ENCODE peak calls at places on chromosomes 7 and 10, in four cellular contexts. One of them, this sample, is unnamed.

GRCh38 chr10:6053816-6054581 is 8.2 kb downstream of the IL2RA start:
- DNase-seq in GM06990: no peak
- DNase-seq in pancreas: peak; percentile 63
- DNase-seq in H9: no peak
- DNase-seq in this sample: peak; percentile 50

GRCh38 chr7:113504691-113505090 is 386.3 kb upstream of the SMIM30 start:
- DNase-seq in H9: no peak
- DNase-seq in pancreas: no peak
- DNase-seq in GM06990: no peak
- DNase-seq in this sample: no peak

GRCh38 chr10:46226900-46227558 is 59.8 kb upstream of the ANTXRL start:
- DNase-seq in H9: peak; percentile 12
- DNase-seq in GM06990: no peak
- DNase-seq in pancreas: no peak
- DNase-seq in this sample: no peak

GRCh38 chr10:20486791-20487190 is 410.3 kb downstream of the NEBL start:
- DNase-seq in pancreas: no peak
- DNase-seq in H9: no peak
- DNase-seq in GM06990: no peak
- DNase-seq in this sample: no peak

GRCh38 chr7:92722541-92722940 is 113.8 kb downstream of the CDK6 start:
- DNase-seq in pancreas: no peak
- DNase-seq in H9: no peak
- DNase-seq in GM06990: no peak
- DNase-seq in this sample: no peak

GRCh38 chr10:26860026-26860541 is 674 bp downstream of the ABI1 start:
- DNase-seq in H9: peak; percentile 44
- DNase-seq in pancreas: peak; percentile 66
- DNase-seq in GM06990: no peak
- DNase-seq in this sample: peak; percentile 66

GRCh38 chr7:158080899-158081445 is 506.7 kb downstream of the PTPRN2 start:
- DNase-seq in pancreas: no peak
- DNase-seq in H9: no peak
- DNase-seq in GM06990: no peak
- DNase-seq in this sample: no peak

GRCh38 chr7:3033581-3033980 is 10.1 kb downstream of the CARD11 start:
- DNase-seq in H9: no peak
- DNase-seq in pancreas: no peak
- DNase-seq in GM06990: no peak
- DNase-seq in this sample: no peak

GRCh38 chr10:59708816-59709471 is 706 bp downstream of the SLC16A9 start:
- DNase-seq in H9: peak; percentile 53
- DNase-seq in pancreas: peak; percentile 26
- DNase-seq in GM06990: peak; percentile 39
- DNase-seq in this sample: no peak

GRCh38 chr7:108251700-108252099 is 121.5 kb upstream of the LAMB4 start:
- DNase-seq in pancreas: no peak
- DNase-seq in H9: no peak
- DNase-seq in GM06990: no peak
- DNase-seq in this sample: no peak

GRCh38 chr10:113983552-113983951 is 60.1 kb upstream of the ADRB1 start:
- DNase-seq in H9: no peak
- DNase-seq in pancreas: no peak
- DNase-seq in GM06990: no peak
- DNase-seq in this sample: no peak

GRCh38 chr7:92135100-92135429 is 788 bp upstream of the CYP51A1 start:
- DNase-seq in H9: no peak
- DNase-seq in GM06990: no peak
- DNase-seq in pancreas: no peak
- DNase-seq in this sample: peak; percentile 31

GRCh38 chr7:7481801-7482200 is 53.9 kb downstream of the COL28A1 start:
- DNase-seq in GM06990: no peak
- DNase-seq in pancreas: no peak
- DNase-seq in H9: no peak
- DNase-seq in this sample: no peak

GRCh38 chr10:712089-712488 is 22.6 kb upstream of the DIP2C start:
- DNase-seq in GM06990: no peak
- DNase-seq in H9: no peak
- DNase-seq in pancreas: no peak
- DNase-seq in this sample: no peak

GRCh38 chr7:144830811-144831210 is 5.0 kb downstream of the TPK1 start:
- DNase-seq in H9: no peak
- DNase-seq in pancreas: no peak
- DNase-seq in GM06990: no peak
- DNase-seq in this sample: no peak

GRCh38 chr7:105387621-105388372 is 924 bp downstream of the SRPK2 start:
- DNase-seq in pancreas: peak; percentile 69
- DNase-seq in H9: peak; percentile 58
- DNase-seq in GM06990: peak; percentile 60
- DNase-seq in this sample: peak; percentile 75

GRCh38 chr7:24857623-24858022 is 100.4 kb upstream of the GSDME start:
- DNase-seq in pancreas: no peak
- DNase-seq in GM06990: no peak
- DNase-seq in H9: no peak
- DNase-seq in this sample: no peak

GRCh38 chr10:108691126-108691525 is 1232.2 kb downstream of the XPNPEP1 start:
- DNase-seq in GM06990: no peak
- DNase-seq in pancreas: no peak
- DNase-seq in H9: no peak
- DNase-seq in this sample: no peak

GRCh38 chr7:155276800-155277375 is 20.8 kb upstream of the INSIG1 start:
- DNase-seq in H9: no peak
- DNase-seq in pancreas: no peak
- DNase-seq in GM06990: no peak
- DNase-seq in this sample: no peak

GRCh38 chr7:85474234-85474633 is 287.4 kb upstream of the SEMA3D start:
- DNase-seq in pancreas: no peak
- DNase-seq in H9: no peak
- DNase-seq in GM06990: peak; percentile 9
- DNase-seq in this sample: no peak

GRCh38 chr7:19619122-19619521 is 89.7 kb downstream of the POLR1F start:
- DNase-seq in H9: no peak
- DNase-seq in pancreas: no peak
- DNase-seq in GM06990: no peak
- DNase-seq in this sample: no peak

GRCh38 chr7:121531175-121532070 is 135.3 kb upstream of the FAM3C start:
- DNase-seq in H9: no peak
- DNase-seq in GM06990: no peak
- DNase-seq in pancreas: no peak
- DNase-seq in this sample: no peak

GRCh38 chr7:141014091-141014490 is 661 bp downstream of the MRPS33 start:
- DNase-seq in GM06990: no peak
- DNase-seq in pancreas: no peak
- DNase-seq in H9: no peak
- DNase-seq in this sample: no peak

GRCh38 chr10:59865101-59865500 is 41.3 kb downstream of the CCDC6 start:
- DNase-seq in H9: peak; percentile 52
- DNase-seq in pancreas: peak; percentile 39
- DNase-seq in GM06990: no peak
- DNase-seq in this sample: peak; percentile 57

GRCh38 chr10:29841724-29842649 is 207.2 kb upstream of the SVIL start:
- DNase-seq in H9: peak; percentile 50
- DNase-seq in GM06990: no peak
- DNase-seq in pancreas: peak; percentile 33
- DNase-seq in this sample: peak; percentile 54

GRCh38 chr7:12655161-12655560 is 32.3 kb upstream of the ARL4A start:
- DNase-seq in GM06990: no peak
- DNase-seq in pancreas: no peak
- DNase-seq in H9: no peak
- DNase-seq in this sample: no peak

GRCh38 chr10:14350006-14350405 is 19.3 kb upstream of the FRMD4A start:
- DNase-seq in H9: no peak
- DNase-seq in pancreas: no peak
- DNase-seq in GM06990: no peak
- DNase-seq in this sample: peak; percentile 13

GRCh38 chr10:14349081-14349480 is 18.4 kb upstream of the FRMD4A start:
- DNase-seq in H9: no peak
- DNase-seq in pancreas: no peak
- DNase-seq in GM06990: no peak
- DNase-seq in this sample: peak; percentile 14

GRCh38 chr10:14340051-14340744 is 9.5 kb upstream of the FRMD4A start:
- DNase-seq in H9: no peak
- DNase-seq in GM06990: no peak
- DNase-seq in pancreas: no peak
- DNase-seq in this sample: no peak

GRCh38 chr10:14345262-14345661 is 14.5 kb upstream of the FRMD4A start:
- DNase-seq in H9: no peak
- DNase-seq in GM06990: no peak
- DNase-seq in pancreas: no peak
- DNase-seq in this sample: peak; percentile 4
- H3K27me3 ChIP-seq in H9: no peaks in the 10 kb centered on the region
- H3K27me3 ChIP-seq in GM06990: peaks cover 1% of the 10 kb centered on the region
- H3K27me3 ChIP-seq in pancreas: no peaks in the 10 kb centered on the region
- H3K27me3 ChIP-seq in this sample: no peaks in the 10 kb centered on the region

DNA sequence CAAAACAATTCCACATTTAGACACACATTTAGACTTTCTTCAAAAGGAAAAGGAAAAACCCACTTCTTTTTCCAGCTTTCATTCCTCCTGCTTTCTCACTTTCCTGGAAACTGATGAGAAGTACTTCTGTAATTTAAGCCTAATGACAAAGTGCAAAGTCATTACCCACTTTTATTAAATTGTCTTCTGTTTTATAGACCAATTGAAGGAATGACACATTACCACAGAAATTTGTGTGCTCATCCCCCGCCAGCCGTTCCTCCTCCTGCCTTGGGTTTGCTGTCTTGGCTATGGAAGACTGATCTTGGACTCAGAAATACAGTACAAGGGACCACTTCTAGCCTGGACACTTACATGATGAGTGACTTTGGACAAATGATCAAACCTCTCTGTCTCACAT is 717.8 kb downstream of the SORCS3 start:
- DNase-seq in GM06990: no peak
- DNase-seq in H9: no peak
- DNase-seq in pancreas: no peak
- DNase-seq in this sample: no peak
- H3K27me3 ChIP-seq in GM06990: no peaks in the 10 kb centered on the region
- H3K27me3 ChIP-seq in H9: no peaks in the 10 kb centered on the region
- H3K27me3 ChIP-seq in pancreas: no peaks in the 10 kb centered on the region
- H3K27me3 ChIP-seq in this sample: no peaks in the 10 kb centered on the region

GRCh38 chr10:18010050-18010449 is 58.3 kb downstream of the SLC39A12 start:
- DNase-seq in pancreas: no peak
- DNase-seq in GM06990: no peak
- DNase-seq in H9: no peak
- DNase-seq in this sample: no peak
- H3K27me3 ChIP-seq in pancreas: no peaks in the 10 kb centered on the region
- H3K27me3 ChIP-seq in GM06990: no peaks in the 10 kb centered on the region
- H3K27me3 ChIP-seq in H9: no peaks in the 10 kb centered on the region
- H3K27me3 ChIP-seq in this sample: no peaks in the 10 kb centered on the region

GRCh38 chr7:151161757-151162156 is 5.7 kb downstream of the GBX1 start:
- DNase-seq in GM06990: no peak
- DNase-seq in H9: no peak
- DNase-seq in pancreas: no peak
- DNase-seq in this sample: no peak
- H3K27me3 ChIP-seq in GM06990: no peaks in the 10 kb centered on the region
- H3K27me3 ChIP-seq in H9: peaks cover 27% of the 10 kb centered on the region
- H3K27me3 ChIP-seq in pancreas: no peaks in the 10 kb centered on the region
- H3K27me3 ChIP-seq in this sample: peaks cover 3% of the 10 kb centered on the region

GRCh38 chr10:101120520-101120883 is 10.6 kb upstream of the TLX1 start:
- DNase-seq in GM06990: no peak
- DNase-seq in pancreas: no peak
- DNase-seq in H9: no peak
- DNase-seq in this sample: no peak

GRCh38 chr10:101122270-101123084 is 8.6 kb upstream of the TLX1 start:
- DNase-seq in GM06990: no peak
- DNase-seq in H9: no peak
- DNase-seq in pancreas: no peak
- DNase-seq in this sample: no peak

GRCh38 chr10:101121661-101122045 is 9.4 kb upstream of the TLX1 start:
- DNase-seq in H9: peak; percentile 31
- DNase-seq in pancreas: no peak
- DNase-seq in GM06990: no peak
- DNase-seq in this sample: no peak

GRCh38 chr10:101123085-101123814 is 7.8 kb upstream of the TLX1 start:
- DNase-seq in GM06990: no peak
- DNase-seq in H9: no peak
- DNase-seq in pancreas: no peak
- DNase-seq in this sample: no peak

DNA sequence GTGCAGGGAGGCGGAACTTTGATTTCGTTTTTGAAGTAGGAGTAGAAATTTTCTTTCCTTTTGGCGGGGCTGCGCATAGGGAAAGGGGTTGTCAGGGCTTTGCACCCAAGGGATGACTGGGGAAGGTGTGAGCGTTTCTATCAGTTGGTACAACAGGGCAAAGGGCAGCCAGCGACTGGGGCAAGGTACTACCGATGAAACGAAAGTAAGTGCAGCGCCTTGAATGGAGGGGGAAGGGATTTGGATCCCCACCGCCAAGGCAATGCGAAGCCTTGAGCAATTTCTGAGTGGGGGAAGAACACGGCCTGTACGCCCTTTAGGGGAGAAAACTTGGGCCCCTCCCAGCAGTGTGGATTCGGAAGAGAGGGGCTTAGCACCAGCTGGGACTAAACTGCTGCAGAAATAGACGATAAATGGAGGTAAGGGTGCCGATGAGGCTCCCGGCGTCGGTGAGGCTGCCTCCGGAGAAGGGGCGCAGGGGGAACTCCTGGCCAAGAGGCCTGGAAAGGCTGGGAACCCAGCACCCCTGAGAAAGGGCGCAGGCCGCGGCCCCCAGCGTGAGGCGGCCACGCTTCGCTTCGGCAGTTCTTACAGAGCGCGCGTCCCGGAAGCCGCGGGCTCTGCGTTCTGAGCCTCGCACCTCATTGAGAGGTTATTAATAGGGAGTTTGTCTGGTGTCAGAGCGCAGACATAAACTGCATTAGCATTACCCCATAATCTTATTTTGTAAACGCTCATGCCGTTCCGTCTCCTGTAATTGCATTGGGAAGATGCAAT is 10.0 kb upstream of the TLX1 start:
- DNase-seq in GM06990: peak; percentile 46
- DNase-seq in pancreas: no peak
- DNase-seq in H9: peak; percentile 31
- DNase-seq in this sample: no peak
- H3K27me3 ChIP-seq in GM06990: peaks cover 6% of the 10 kb centered on the region
- H3K27me3 ChIP-seq in pancreas: no peaks in the 10 kb centered on the region
- H3K27me3 ChIP-seq in H9: peaks cover 76% of the 10 kb centered on the region
- H3K27me3 ChIP-seq in this sample: no peaks in the 10 kb centered on the region